ENCODE peak calls at places on chromosomes 13 and 19, in five cellular contexts. One of them, this sample, is unnamed. For H3K4me1, the result is how much of the 10 kb centered on the place peaks cover.

GRCh38 chr19:33311326-33311682 is 9.0 kb upstream of the CEBPA start:
- DNase-seq in upper lobe of left lung: peak
- DNase-seq in spleen: no peak
- DNase-seq in stomach: peak
- DNase-seq in suprapubic skin: no peak
- DNase-seq in this sample: peak

GRCh38 chr13:88919970-88920628 is 1248.9 kb downstream of the SLITRK5 start:
- DNase-seq in stomach: no peak
- DNase-seq in spleen: no peak
- DNase-seq in upper lobe of left lung: no peak
- DNase-seq in suprapubic skin: no peak
- DNase-seq in this sample: no peak

GRCh38 chr19:41616785-41617621 is 9.9 kb downstream of the CEACAM4 start:
- DNase-seq in suprapubic skin: no peak
- DNase-seq in spleen: peak
- DNase-seq in upper lobe of left lung: no peak
- DNase-seq in stomach: no peak
- DNase-seq in this sample: no peak

GRCh38 chr19:824885-825284 is 2.8 kb upstream of the AZU1 start:
- DNase-seq in stomach: no peak
- DNase-seq in suprapubic skin: no peak
- DNase-seq in upper lobe of left lung: peak
- DNase-seq in spleen: peak
- DNase-seq in this sample: no peak

GRCh38 chr19:29247912-29248311 is 35.0 kb upstream of the UQCRFS1 start:
- DNase-seq in stomach: no peak
- DNase-seq in spleen: no peak
- DNase-seq in upper lobe of left lung: no peak
- DNase-seq in suprapubic skin: no peak
- DNase-seq in this sample: no peak

GRCh38 chr13:70623260-70623659 is 515.0 kb upstream of the KLHL1 start:
- DNase-seq in stomach: no peak
- DNase-seq in spleen: no peak
- DNase-seq in suprapubic skin: no peak
- DNase-seq in upper lobe of left lung: no peak
- DNase-seq in this sample: no peak

GRCh38 chr19:55372316-55373081 is 2.2 kb upstream of the IL11 start:
- DNase-seq in upper lobe of left lung: no peak
- DNase-seq in suprapubic skin: no peak
- DNase-seq in spleen: no peak
- DNase-seq in stomach: no peak
- DNase-seq in this sample: no peak

GRCh38 chr13:113048766-113049165 is 56.8 kb upstream of the F7 start:
- DNase-seq in spleen: peak
- DNase-seq in upper lobe of left lung: no peak
- DNase-seq in stomach: no peak
- DNase-seq in suprapubic skin: no peak
- DNase-seq in this sample: no peak

GRCh38 chr13:71254384-71254783 is 612.6 kb downstream of the DACH1 start:
- DNase-seq in suprapubic skin: no peak
- DNase-seq in upper lobe of left lung: no peak
- DNase-seq in stomach: no peak
- DNase-seq in spleen: no peak
- DNase-seq in this sample: no peak

GRCh38 chr19:29963576-29963975 is 21.5 kb downstream of the URI1 start:
- DNase-seq in upper lobe of left lung: no peak
- DNase-seq in suprapubic skin: no peak
- DNase-seq in spleen: no peak
- DNase-seq in stomach: no peak
- DNase-seq in this sample: no peak

GRCh38 chr13:98173431-98173921 is 3.6 kb downstream of the RNF113B start:
- DNase-seq in stomach: no peak
- DNase-seq in suprapubic skin: no peak
- DNase-seq in upper lobe of left lung: no peak
- DNase-seq in spleen: no peak
- DNase-seq in this sample: peak

GRCh38 chr13:50376895-50377575 is 361.8 kb downstream of the KCNRG start:
- DNase-seq in stomach: no peak
- DNase-seq in upper lobe of left lung: no peak
- DNase-seq in spleen: no peak
- DNase-seq in suprapubic skin: no peak
- DNase-seq in this sample: no peak

GRCh38 chr19:50669319-50670101 is 20.3 kb downstream of the C19orf81 start:
- DNase-seq in suprapubic skin: no peak
- DNase-seq in stomach: peak
- DNase-seq in spleen: no peak
- DNase-seq in upper lobe of left lung: no peak
- DNase-seq in this sample: peak

GRCh38 chr19:54684537-54684936 is 21.8 kb downstream of the LILRB4 start:
- DNase-seq in suprapubic skin: no peak
- DNase-seq in spleen: no peak
- DNase-seq in stomach: no peak
- DNase-seq in upper lobe of left lung: no peak
- DNase-seq in this sample: no peak

GRCh38 chr13:105762096-105762495 is 773.4 kb downstream of the EFNB2 start:
- DNase-seq in spleen: no peak
- DNase-seq in suprapubic skin: no peak
- DNase-seq in stomach: no peak
- DNase-seq in upper lobe of left lung: no peak
- DNase-seq in this sample: no peak

GRCh38 chr19:55490478-55491436 is 2.5 kb downstream of the SSC5D start:
- DNase-seq in suprapubic skin: no peak
- DNase-seq in stomach: no peak
- DNase-seq in upper lobe of left lung: no peak
- DNase-seq in spleen: no peak
- DNase-seq in this sample: no peak

GRCh38 chr19:36420961-36421748 is 2.7 kb upstream of the ZFP82 start:
- DNase-seq in spleen: peak
- DNase-seq in suprapubic skin: no peak
- DNase-seq in stomach: no peak
- DNase-seq in upper lobe of left lung: no peak
- DNase-seq in this sample: no peak

GRCh38 chr13:46615888-46616531 is 63.0 kb downstream of the LRCH1 start:
- DNase-seq in stomach: no peak
- DNase-seq in upper lobe of left lung: no peak
- DNase-seq in spleen: no peak
- DNase-seq in suprapubic skin: no peak
- DNase-seq in this sample: no peak

GRCh38 chr19:5338661-5339469 is 1.7 kb downstream of the PTPRS start:
- DNase-seq in stomach: no peak
- DNase-seq in upper lobe of left lung: no peak
- DNase-seq in spleen: no peak
- DNase-seq in suprapubic skin: no peak
- DNase-seq in this sample: no peak

GRCh38 chr19:29269641-29270040 is 56.7 kb upstream of the UQCRFS1 start:
- DNase-seq in upper lobe of left lung: no peak
- DNase-seq in spleen: peak
- DNase-seq in suprapubic skin: peak
- DNase-seq in stomach: no peak
- DNase-seq in this sample: no peak

DNA sequence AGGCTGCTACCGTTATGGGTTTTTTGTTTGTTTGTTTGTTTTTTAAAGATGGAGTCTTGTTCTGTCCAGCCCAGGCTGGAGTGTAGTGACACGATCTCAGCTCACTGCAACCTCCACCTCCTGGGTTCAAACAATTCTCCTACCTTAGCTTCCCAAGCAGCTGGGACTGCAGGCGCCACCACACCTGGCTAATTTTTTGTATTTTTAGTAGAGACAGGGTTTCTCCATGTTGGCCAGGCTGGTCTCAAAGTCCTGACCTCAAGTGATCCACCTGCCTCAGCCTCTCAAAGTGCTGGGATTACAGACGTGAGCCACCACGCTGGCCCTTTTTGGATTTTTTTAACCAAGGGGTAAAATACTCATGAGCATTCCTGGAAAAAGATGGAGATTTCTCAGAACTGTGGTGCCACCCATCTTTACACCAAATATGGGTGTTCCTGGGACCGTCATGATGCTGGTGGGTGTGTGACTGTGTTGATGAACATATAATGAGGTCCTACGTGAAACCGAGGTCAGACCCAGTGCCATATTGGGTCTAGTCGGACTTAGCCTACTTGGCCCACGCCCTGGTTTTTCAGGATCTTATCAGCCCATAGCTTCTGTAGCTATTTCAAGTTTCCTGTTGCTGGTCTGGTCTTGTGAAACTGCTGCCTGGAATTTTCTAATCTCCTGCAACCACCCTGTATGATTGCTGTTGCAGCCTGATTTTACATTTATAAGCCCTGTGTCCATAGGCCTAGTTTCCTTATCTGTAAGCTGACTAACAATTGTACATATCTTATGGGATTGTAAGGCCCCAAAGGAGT is 6.2 kb downstream of the PPP1R15A start:
- DNase-seq in spleen: no peak
- DNase-seq in upper lobe of left lung: peak
- DNase-seq in suprapubic skin: no peak
- DNase-seq in stomach: peak
- DNase-seq in this sample: no peak
- TF ChIP-seq POLR2AphosphoS5 in spleen: peak
- TF ChIP-seq POLR2AphosphoS5 in upper lobe of left lung: peak
- TF ChIP-seq POLR2AphosphoS5 in suprapubic skin: peak
- TF ChIP-seq POLR2AphosphoS5 in stomach: peak
- TF ChIP-seq POLR2AphosphoS5 in this sample: no peak

GRCh38 chr13:73138967-73139491 is 80.2 kb downstream of the KLF5 start:
- DNase-seq in spleen: no peak
- DNase-seq in stomach: no peak
- DNase-seq in upper lobe of left lung: no peak
- DNase-seq in suprapubic skin: no peak
- DNase-seq in this sample: peak
- H3K4me1 ChIP-seq in spleen: under half
- H3K4me1 ChIP-seq in stomach: under half
- H3K4me1 ChIP-seq in upper lobe of left lung: under half
- H3K4me1 ChIP-seq in suprapubic skin: under half
- H3K4me1 ChIP-seq in this sample: under half

DNA sequence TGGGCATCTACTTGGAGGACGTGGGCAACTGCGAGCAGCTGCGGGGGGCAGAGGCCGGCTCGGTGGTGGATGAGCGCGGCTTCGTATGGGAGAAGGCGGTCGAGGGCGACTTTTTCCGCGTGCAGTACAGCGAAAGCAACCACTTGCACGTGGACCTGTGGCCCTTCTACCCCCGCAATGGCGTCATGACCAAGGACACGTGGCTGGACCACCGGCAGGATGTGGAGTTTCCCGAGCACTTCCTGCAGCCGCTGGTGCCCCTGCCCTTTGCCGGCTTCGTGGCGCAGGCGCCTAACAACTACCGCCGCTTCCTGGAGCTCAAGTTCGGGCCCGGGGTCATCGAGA is 10.3 kb upstream of the STRN4 start:
- DNase-seq in upper lobe of left lung: no peak
- DNase-seq in spleen: no peak
- DNase-seq in stomach: no peak
- DNase-seq in suprapubic skin: no peak
- DNase-seq in this sample: no peak
- TF ChIP-seq POLR2AphosphoS5 in upper lobe of left lung: no peak
- TF ChIP-seq POLR2AphosphoS5 in spleen: peak
- TF ChIP-seq POLR2AphosphoS5 in stomach: no peak
- TF ChIP-seq POLR2AphosphoS5 in suprapubic skin: no peak
- TF ChIP-seq POLR2AphosphoS5 in this sample: no peak

DNA sequence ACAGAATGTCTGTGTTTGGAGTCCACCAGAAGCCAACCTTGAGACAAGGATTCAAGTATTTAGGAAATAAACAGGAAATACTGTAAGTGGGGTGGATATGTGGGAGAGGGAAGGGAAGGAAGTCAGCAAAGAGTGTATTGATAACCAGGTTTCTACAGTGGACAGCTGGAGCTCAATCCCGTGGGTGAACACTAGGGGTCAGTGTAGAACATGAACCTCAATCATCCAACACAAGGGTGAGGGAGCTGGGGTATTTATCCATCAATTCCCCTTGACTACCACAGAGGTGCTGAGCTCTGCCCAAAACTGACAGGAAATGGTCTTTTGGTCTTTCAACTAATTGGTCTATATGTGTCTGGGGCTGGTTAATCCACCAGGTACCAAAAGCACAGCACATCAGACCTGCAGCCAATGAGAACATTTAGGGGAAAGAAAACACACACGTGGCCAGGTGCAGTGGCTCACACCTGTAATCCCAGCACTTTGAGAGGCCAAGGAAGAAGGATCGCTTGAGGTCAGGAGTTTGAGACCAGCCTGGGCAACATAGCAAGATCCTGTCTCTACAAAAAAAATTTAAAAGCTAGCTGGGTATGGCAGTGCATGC is 5.6 kb upstream of the SYDE1 start:
- DNase-seq in suprapubic skin: no peak
- DNase-seq in spleen: no peak
- DNase-seq in upper lobe of left lung: peak
- DNase-seq in stomach: peak
- DNase-seq in this sample: peak
- H3K4me1 ChIP-seq in suprapubic skin: under half
- H3K4me1 ChIP-seq in spleen: under half
- H3K4me1 ChIP-seq in upper lobe of left lung: under half
- H3K4me1 ChIP-seq in stomach: under half
- H3K4me1 ChIP-seq in this sample: under half

GRCh38 chr13:44974056-44974798 is 15.0 kb downstream of the NUFIP1 start:
- DNase-seq in spleen: no peak
- DNase-seq in stomach: peak
- DNase-seq in upper lobe of left lung: peak
- DNase-seq in suprapubic skin: no peak
- DNase-seq in this sample: no peak
- TF ChIP-seq POLR2AphosphoS5 in spleen: no peak
- TF ChIP-seq POLR2AphosphoS5 in stomach: peak
- TF ChIP-seq POLR2AphosphoS5 in upper lobe of left lung: no peak
- TF ChIP-seq POLR2AphosphoS5 in suprapubic skin: no peak
- TF ChIP-seq POLR2AphosphoS5 in this sample: no peak

GRCh38 chr19:44747739-44748425 is 626 bp upstream of the BCL3 start:
- DNase-seq in stomach: peak
- DNase-seq in upper lobe of left lung: peak
- DNase-seq in spleen: peak
- DNase-seq in suprapubic skin: peak
- DNase-seq in this sample: peak
- H3K4me1 ChIP-seq in stomach: half or more
- H3K4me1 ChIP-seq in upper lobe of left lung: half or more
- H3K4me1 ChIP-seq in spleen: half or more
- H3K4me1 ChIP-seq in suprapubic skin: half or more
- H3K4me1 ChIP-seq in this sample: under half

GRCh38 chr19:46784262-46785053 is 3.9 kb downstream of the SLC1A5 start:
- DNase-seq in spleen: peak
- DNase-seq in suprapubic skin: peak
- DNase-seq in upper lobe of left lung: peak
- DNase-seq in stomach: peak
- DNase-seq in this sample: peak
- TF ChIP-seq POLR2AphosphoS5 in spleen: peak
- TF ChIP-seq POLR2AphosphoS5 in suprapubic skin: no peak
- TF ChIP-seq POLR2AphosphoS5 in upper lobe of left lung: peak
- TF ChIP-seq POLR2AphosphoS5 in stomach: peak
- TF ChIP-seq POLR2AphosphoS5 in this sample: peak

GRCh38 chr19:44596428-44597130 is 16.8 kb upstream of the IGSF23 start:
- DNase-seq in suprapubic skin: no peak
- DNase-seq in spleen: no peak
- DNase-seq in stomach: peak
- DNase-seq in upper lobe of left lung: no peak
- DNase-seq in this sample: peak
- H3K4me1 ChIP-seq in suprapubic skin: under half
- H3K4me1 ChIP-seq in spleen: under half
- H3K4me1 ChIP-seq in stomach: under half
- H3K4me1 ChIP-seq in upper lobe of left lung: under half
- H3K4me1 ChIP-seq in this sample: under half

GRCh38 chr13:110287031-110287828 is 19.7 kb downstream of the COL4A1 start:
- DNase-seq in spleen: no peak
- DNase-seq in upper lobe of left lung: no peak
- DNase-seq in suprapubic skin: no peak
- DNase-seq in stomach: no peak
- DNase-seq in this sample: no peak
- TF ChIP-seq POLR2AphosphoS5 in spleen: peak
- TF ChIP-seq POLR2AphosphoS5 in upper lobe of left lung: no peak
- TF ChIP-seq POLR2AphosphoS5 in suprapubic skin: no peak
- TF ChIP-seq POLR2AphosphoS5 in stomach: no peak
- TF ChIP-seq POLR2AphosphoS5 in this sample: no peak

This sample was measured in transverse colon.